ENCODE peak calls at places on chromosomes 7 and 10, in nine cellular contexts. O is fibroblast of mammary gland, U is fibroblast of lung, I is Panc1, F is astrocyte, V is mammary epithelial cell, M is WERI-Rb-1, D is foreskin fibroblast, L is stomach. B is an unnamed sample.

GRCh38 chr7:93226310-93226709 is at the start of gene HEPACAM2:
- DNase-seq in F (no peak), U (no peak), V (no peak), I (no peak), M (no peak), O (no peak), D (no peak), L (no peak), B (no peak)

GRCh38 chr7:7595451-7595850 is 28.8 kb downstream of the MIOS start:
- DNase-seq in F (peak), M (no peak), D (no peak), I (peak), L (no peak), U (peak), V (peak), O (peak), B (no peak)

GRCh38 chr7:21944616-21945373 is 904 bp downstream of the CDCA7L start:
- DNase-seq in L (peak), V (peak), D (no peak), I (peak), O (peak), M (peak), U (no peak), F (no peak), B (no peak)

GRCh38 chr7:64277630-64278029 is 36.1 kb upstream of the ZNF736 start:
- DNase-seq in V (no peak), O (no peak), F (no peak), I (no peak), D (no peak), M (no peak), L (no peak), U (no peak), B (no peak)

GRCh38 chr7:7795203-7795602 is 76.8 kb upstream of the RPA3 start:
- DNase-seq in L (no peak), U (no peak), I (no peak), V (no peak), F (no peak), D (no peak), O (no peak), M (no peak), B (no peak)

GRCh38 chr10:68876246-68876918 is 24.7 kb upstream of the DDX50 start:
- DNase-seq in F (no peak), L (no peak), V (no peak), O (no peak), M (no peak), I (no peak), U (peak), D (no peak), B (no peak)

GRCh38 chr7:17523813-17524741 is 225.6 kb downstream of the AHR start:
- DNase-seq in F (peak), O (peak), M (no peak), L (peak), V (peak), U (peak), D (no peak), I (peak), B (no peak)

GRCh38 chr7:30173058-30173897 is 38.5 kb downstream of the MTURN start:
- DNase-seq in L (peak), F (peak), O (peak), D (peak), U (peak), M (peak), V (peak), I (no peak), B (peak)

DNA sequence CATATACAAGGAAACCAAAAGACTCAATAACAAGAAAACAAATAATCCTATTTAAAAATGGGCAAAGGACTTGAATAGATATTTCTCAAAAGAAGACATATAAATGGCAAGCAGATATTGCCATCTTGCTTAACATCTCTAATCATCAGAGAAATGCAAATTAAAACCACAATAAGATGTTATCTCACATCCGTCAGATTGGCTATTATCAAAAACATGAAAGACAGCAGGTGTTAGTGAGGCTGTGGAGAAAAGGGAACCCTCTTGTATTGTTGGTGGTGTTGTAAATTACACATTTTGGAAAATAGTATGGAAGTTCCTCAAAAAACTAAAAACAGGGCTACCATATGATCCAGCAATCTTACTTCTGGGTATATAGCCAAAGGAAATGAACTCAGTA is 25.7 kb downstream of the OPALIN start:
- DNase-seq in I (no peak), O (no peak), M (no peak), U (no peak), L (no peak), V (no peak), D (no peak), F (no peak), B (no peak)
- TF ChIP-seq CTCF in I (no peak), O (no peak), M (no peak), U (no peak), L (no peak), V (no peak), D (no peak), F (no peak), B (no peak)

GRCh38 chr7:27200761-27201230 is 905 bp upstream of the HOXA13 start:
- DNase-seq in D (no peak), M (no peak), U (no peak), L (no peak), O (no peak), V (peak), I (no peak), F (no peak), B (no peak)
- H3K4me3 ChIP-seq in D (peak), M (peak), U (no peak), L (no peak), O (no peak), V (peak), I (peak), F (no peak), B (peak)

GRCh38 chr10:54415483-54415882 is 385.5 kb downstream of the PCDH15 start:
- DNase-seq in D (no peak), F (no peak), V (no peak), M (no peak), O (no peak), I (no peak), L (no peak), U (no peak), B (no peak)
- TF ChIP-seq CTCF in D (no peak), F (no peak), V (no peak), M (no peak), O (no peak), I (no peak), L (peak), U (no peak), B (no peak)

DNA sequence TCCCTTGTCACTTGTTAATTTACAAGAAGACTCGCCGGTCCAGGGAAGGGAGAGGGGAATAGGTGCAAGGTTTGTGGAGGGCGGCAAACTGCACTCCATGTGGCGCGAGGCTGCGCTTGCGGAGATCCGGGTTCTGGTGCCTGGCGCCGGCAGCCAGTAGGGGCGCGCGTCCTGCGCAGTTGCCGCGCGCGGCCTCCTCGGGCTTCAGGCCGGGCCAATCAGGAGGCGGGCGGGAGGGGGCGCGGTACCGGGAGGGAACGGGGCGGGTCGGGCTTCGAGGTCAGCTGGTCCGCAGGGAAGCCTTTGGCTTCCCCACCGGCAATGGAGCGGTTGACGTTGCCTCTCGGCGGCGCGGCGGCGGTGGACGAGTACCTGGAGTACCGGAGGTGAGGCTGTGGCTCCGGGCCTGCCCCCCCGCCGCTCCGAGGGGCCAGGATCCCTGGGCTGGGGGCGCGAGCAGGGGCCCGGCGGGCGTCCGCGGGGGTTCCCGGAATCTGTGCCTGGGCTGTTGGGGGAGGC is at the start of gene FAM221A:
- DNase-seq in F (peak), I (peak), U (peak), L (peak), D (peak), M (no peak), V (peak), O (peak), B (no peak)
- H3K4me3 ChIP-seq in F (peak), I (peak), U (peak), L (peak), D (peak), M (no peak), V (peak), O (peak), B (peak)

DNA sequence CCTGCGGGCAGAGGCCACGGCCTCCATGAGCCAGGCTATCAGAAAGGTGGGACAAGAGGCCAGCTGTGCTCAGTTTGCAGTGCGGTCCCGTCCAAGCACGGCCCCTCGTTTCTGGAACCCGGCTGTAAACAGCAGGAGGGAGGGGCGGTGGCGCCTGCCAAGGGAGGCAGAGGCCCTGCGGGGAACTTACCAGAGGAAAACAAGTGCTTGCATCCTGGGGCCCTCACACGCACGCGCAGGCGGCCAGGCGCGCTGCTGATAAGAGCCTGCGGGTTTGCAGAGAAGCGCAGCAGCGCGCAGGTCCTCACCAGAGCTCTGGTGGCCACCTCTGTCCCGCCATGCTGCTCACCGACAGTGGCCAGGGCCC is 10.7 kb downstream of the GPR146 start:
- DNase-seq in I (no peak), O (no peak), U (peak), D (peak), F (no peak), V (no peak), L (peak), M (no peak), B (no peak)
- TF ChIP-seq CTCF in I (no peak), O (no peak), U (no peak), D (no peak), F (no peak), V (no peak), L (no peak), M (no peak), B (no peak)

GRCh38 chr7:20786421-20786778 is 286 bp downstream of the SP8 start:
- DNase-seq in M (no peak), D (no peak), I (no peak), O (no peak), U (no peak), L (no peak), V (no peak), F (no peak), B (no peak)

GRCh38 chr7:20786049-20786412 is 655 bp downstream of the SP8 start:
- DNase-seq in V (no peak), I (no peak), M (no peak), O (no peak), U (no peak), L (no peak), D (no peak), F (no peak), B (no peak)

GRCh38 chr7:20787658-20788057 is 972 bp upstream of the SP8 start:
- DNase-seq in L (no peak), U (no peak), M (no peak), O (no peak), F (no peak), V (no peak), D (no peak), I (no peak), B (no peak)

GRCh38 chr7:20785211-20786048 is 1.3 kb downstream of the SP8 start:
- DNase-seq in F (no peak), D (no peak), V (peak), I (no peak), M (peak), O (no peak), L (peak), U (no peak), B (no peak)

GRCh38 chr7:20786779-20787651 is at the start of gene SP8:
- DNase-seq in V (peak), M (peak), F (no peak), L (no peak), D (no peak), I (no peak), O (peak), U (no peak), B (no peak)
- H3K4me3 ChIP-seq in V (peak), M (peak), F (peak), L (peak), D (peak), I (peak), O (peak), U (peak), B (peak)

GRCh38 chr10:102960158-102960557 is 42.1 kb downstream of the CNNM2 start:
- DNase-seq in I (no peak), L (no peak), O (no peak), M (no peak), F (no peak), V (no peak), D (no peak), U (no peak), B (no peak)
- TF ChIP-seq CTCF in I (no peak), L (no peak), O (no peak), M (no peak), F (no peak), V (no peak), D (no peak), U (no peak), B (no peak)

GRCh38 chr10:21976739-21977138 is 26.8 kb downstream of the DNAJC1 start:
- DNase-seq in M (no peak), D (no peak), O (peak), F (no peak), V (no peak), I (no peak), L (no peak), U (no peak), B (no peak)
- H3K4me3 ChIP-seq in M (no peak), D (no peak), O (no peak), F (no peak), V (no peak), I (no peak), L (no peak), U (no peak), B (no peak)